ENCODE peak calls at places on chromosomes 11 and 22, in nine cellular contexts. F is body of pancreas, P is GM18507, J is esophagus muscularis mucosa, Y is EL, I is GM19239, K is right atrium auricular region, R is GM03348, N is uterus. T is an unnamed sample.

GRCh38 chr11:13030857-13031256 is 21.7 kb downstream of the RASSF10 start:
- DNase-seq in F (peak; percentile 89), P (no peak), J (peak; percentile 91), Y (no peak), I (no peak), K (no peak), R (no peak), N (no peak), T (no peak)

GRCh38 chr11:72630104-72630852 is 43.9 kb downstream of the PDE2A start:
- DNase-seq in F (no peak), P (no peak), J (no peak), Y (no peak), I (no peak), K (no peak), R (no peak), N (no peak), T (peak; percentile 57)

GRCh38 chr11:8030526-8031247 is 43.5 kb downstream of the EIF3F start:
- DNase-seq in F (no peak), P (no peak), J (peak; percentile 68), Y (no peak), I (no peak), K (peak; percentile 36), R (no peak), N (no peak), T (no peak)

GRCh38 chr11:80925291-80925690 is 1484.5 kb upstream of the TENM4 start:
- DNase-seq in F (no peak), P (no peak), J (no peak), Y (no peak), I (no peak), K (no peak), R (no peak), N (no peak), T (no peak)

GRCh38 chr11:117492578-117493251 is 165.1 kb downstream of the CEP164 start:
- DNase-seq in F (no peak), P (no peak), J (no peak), Y (no peak), I (no peak), K (no peak), R (no peak), N (no peak), T (no peak)

GRCh38 chr11:61542661-61543060 is 34.1 kb downstream of the LRRC10B start:
- DNase-seq in F (no peak), P (no peak), J (no peak), Y (no peak), I (no peak), K (no peak), R (no peak), N (no peak), T (no peak)

GRCh38 chr11:76615950-76616349 is 54.6 kb downstream of the LRRC32 start:
- DNase-seq in F (peak; percentile 40), P (no peak), J (no peak), Y (peak; percentile 22), I (no peak), K (peak; percentile 89), R (peak; percentile 30), N (no peak), T (no peak)

GRCh38 chr11:45886816-45887520 is 1.5 kb downstream of the MAPK8IP1 start:
- DNase-seq in F (no peak), P (no peak), J (no peak), Y (no peak), I (no peak), K (no peak), R (no peak), N (no peak), T (no peak)

GRCh38 chr22:43985532-43985931 is 30.3 kb downstream of the SAMM50 start:
- DNase-seq in F (no peak), P (no peak), J (no peak), Y (no peak), I (no peak), K (no peak), R (no peak), N (no peak), T (no peak)

GRCh38 chr11:61951484-61952135 is 1.5 kb downstream of the BEST1 start:
- DNase-seq in F (no peak), P (no peak), J (peak; percentile 90), Y (no peak), I (no peak), K (peak; percentile 55), R (no peak), N (no peak), T (no peak)

GRCh38 chr22:27718186-27719032 is 83.1 kb downstream of the MN1 start:
- DNase-seq in F (peak; percentile 39), P (no peak), J (peak; percentile 95), Y (peak; percentile 94), I (no peak), K (peak; percentile 97), R (peak; percentile 97), N (peak; percentile 72), T (no peak)

GRCh38 chr11:72788250-72788649 is 5.6 kb downstream of the STARD10 start:
- DNase-seq in F (no peak), P (no peak), J (no peak), Y (no peak), I (no peak), K (no peak), R (no peak), N (no peak), T (no peak)

GRCh38 chr11:116876656-116877055 is 39.2 kb upstream of the APOA1 start:
- DNase-seq in F (no peak), P (no peak), J (no peak), Y (no peak), I (no peak), K (no peak), R (no peak), N (no peak), T (no peak)

GRCh38 chr11:117449111-117449693 is 121.5 kb downstream of the CEP164 start:
- DNase-seq in F (no peak), P (no peak), J (no peak), Y (peak; percentile 28), I (no peak), K (no peak), R (no peak), N (no peak), T (no peak)

GRCh38 chr11:111938687-111939160 is 1.6 kb downstream of the DIXDC1 start:
- DNase-seq in F (no peak), P (no peak), J (no peak), Y (peak; percentile 67), I (peak; percentile 25), K (peak; percentile 64), R (peak; percentile 29), N (no peak), T (peak; percentile 77)

GRCh38 chr22:24156915-24157782 is 24.1 kb upstream of the SUSD2 start:
- DNase-seq in F (peak; percentile 87), P (peak; percentile 89), J (peak; percentile 96), Y (peak; percentile 88), I (peak; percentile 94), K (peak; percentile 87), R (peak; percentile 92), N (peak; percentile 81), T (peak; percentile 96)

GRCh38 chr11:4982678-4983077 is 12.0 kb upstream of the OR51L1 start:
- DNase-seq in F (no peak), P (no peak), J (no peak), Y (no peak), I (no peak), K (no peak), R (no peak), N (no peak), T (no peak)

GRCh38 chr11:7964261-7964660 is 986 bp downstream of the NLRP10 start:
- DNase-seq in F (no peak), P (no peak), J (no peak), Y (no peak), I (no peak), K (no peak), R (no peak), N (no peak), T (no peak)

T was measured in GM20000.